ENCODE peak calls at places on chromosomes 16 and 17, in nine cellular contexts. V is lower leg skin; X is stimulated activated CD8-positive, alpha-beta memory T cell treated with anti-CD3 and anti-CD28 coated beads, Interleukin-7, amount 100 ng/mL, for 24 hours; K is brain microvascular endothelial cell; M is kidney glomerular epithelial cell; O is T-helper 1 cell; S is HS-5; U is neural crest cell; E is GM23248. W is an unnamed sample.

GRCh38 chr17:15048381-15048780 is 216.7 kb downstream of the PMP22 start:
- DNase-seq in V (no peak), X (no peak), K (no peak), M (no peak), O (no peak), S (no peak), U (no peak), E (peak), W (no peak)

GRCh38 chr16:70156207-70156978 is 17.2 kb upstream of the CLEC18C start:
- DNase-seq in V (no peak), X (no peak), K (no peak), M (no peak), O (no peak), S (no peak), U (no peak), E (no peak), W (no peak)

GRCh38 chr17:39080416-39081179 is 70.8 kb downstream of the PLXDC1 start:
- DNase-seq in V (no peak), X (no peak), K (peak), M (no peak), O (no peak), S (no peak), U (no peak), E (peak), W (no peak)

GRCh38 chr16:73878616-73879015 is 418.0 kb upstream of the PSMD7 start:
- DNase-seq in V (no peak), X (no peak), K (peak), M (peak), O (peak), S (peak), U (no peak), E (peak), W (peak)

GRCh38 chr16:75599452-75600277 is 23.4 kb downstream of the ADAT1 start:
- DNase-seq in V (peak), X (no peak), K (no peak), M (no peak), O (no peak), S (no peak), U (no peak), E (peak), W (no peak)

GRCh38 chr16:65318138-65318537 is 196.3 kb upstream of the CDH11 start:
- DNase-seq in V (no peak), X (no peak), K (no peak), M (no peak), O (no peak), S (no peak), U (no peak), E (no peak), W (no peak)

GRCh38 chr16:51951668-51952298 is 595.2 kb downstream of the TOX3 start:
- DNase-seq in V (no peak), X (no peak), K (no peak), M (no peak), O (no peak), S (no peak), U (no peak), E (no peak), W (no peak)

GRCh38 chr16:82219298-82219697 is 49.3 kb upstream of the MPHOSPH6 start:
- DNase-seq in V (no peak), X (no peak), K (no peak), M (no peak), O (no peak), S (no peak), U (no peak), E (no peak), W (no peak)

GRCh38 chr16:2115591-2115973 is 20.1 kb downstream of the PKD1 start:
- DNase-seq in V (no peak), X (no peak), K (no peak), M (no peak), O (no peak), S (no peak), U (no peak), E (no peak), W (no peak)

GRCh38 chr17:51118330-51119195 is 2.1 kb downstream of the SPAG9 start:
- DNase-seq in V (peak), X (no peak), K (no peak), M (no peak), O (no peak), S (no peak), U (no peak), E (peak), W (no peak)

GRCh38 chr17:59121901-59122480 is 15.3 kb upstream of the TRIM37 start:
- DNase-seq in V (no peak), X (no peak), K (no peak), M (peak), O (no peak), S (no peak), U (no peak), E (no peak), W (no peak)

GRCh38 chr16:50273888-50274770 is 7.8 kb downstream of the ADCY7 start:
- DNase-seq in V (no peak), X (no peak), K (no peak), M (no peak), O (peak), S (no peak), U (no peak), E (no peak), W (no peak)

GRCh38 chr16:29315916-29316517 is 90.5 kb downstream of the NPIPB11 start:
- DNase-seq in V (peak), X (no peak), K (no peak), M (no peak), O (no peak), S (no peak), U (no peak), E (no peak), W (no peak)

GRCh38 chr17:34996422-34997029 is 16.2 kb downstream of the LIG3 start:
- DNase-seq in V (no peak), X (no peak), K (no peak), M (no peak), O (no peak), S (no peak), U (no peak), E (no peak), W (no peak)

GRCh38 chr16:24539850-24540484 is 601 bp downstream of the RBBP6 start:
- DNase-seq in V (peak), X (no peak), K (no peak), M (no peak), O (peak), S (no peak), U (peak), E (peak), W (peak)

GRCh38 chr16:48862087-48862532 is 252.1 kb upstream of the N4BP1 start:
- DNase-seq in V (no peak), X (no peak), K (no peak), M (no peak), O (no peak), S (no peak), U (no peak), E (peak), W (peak)

GRCh38 chr17:71455219-71455618 is 665.6 kb upstream of the SOX9 start:
- DNase-seq in V (no peak), X (no peak), K (no peak), M (no peak), O (no peak), S (no peak), U (no peak), E (no peak), W (no peak)

GRCh38 chr16:2939968-2940367 is 24.1 kb upstream of the KREMEN2 start:
- DNase-seq in V (no peak), X (no peak), K (no peak), M (no peak), O (no peak), S (no peak), U (no peak), E (no peak), W (no peak)

GRCh38 chr17:46950997-46951621 is 27.9 kb downstream of the RPRML start:
- DNase-seq in V (peak), X (no peak), K (no peak), M (no peak), O (no peak), S (no peak), U (no peak), E (no peak), W (no peak)

GRCh38 chr17:17693253-17693954 is 12.1 kb downstream of the RAI1 start:
- DNase-seq in V (no peak), X (no peak), K (no peak), M (peak), O (no peak), S (no peak), U (peak), E (peak), W (peak)

GRCh38 chr17:9056566-9056965 is 35.3 kb downstream of the NTN1 start:
- DNase-seq in V (peak), X (no peak), K (no peak), M (no peak), O (no peak), S (no peak), U (no peak), E (no peak), W (no peak)

GRCh38 chr17:63550816-63551639 is 751 bp downstream of the DCAF7 start:
- DNase-seq in V (peak), X (no peak), K (peak), M (peak), O (no peak), S (peak), U (peak), E (peak), W (peak)